ENCODE peak calls at places on chromosomes 1 and 21, in seven cellular contexts. One of them, this sample, is unnamed.

GRCh38 chr1:65965112-65965511 is 172.4 kb downstream of the PDE4B start:
- DNase-seq in stomach: no peak
- DNase-seq in uterus: no peak
- DNase-seq in Peyer's patch: no peak
- DNase-seq in A549: no peak
- DNase-seq in tibial nerve: no peak
- DNase-seq in body of pancreas: no peak
- DNase-seq in this sample: no peak

GRCh38 chr21:32572574-32573420 is 12.5 kb downstream of the TCP10L start:
- DNase-seq in stomach: peak; percentile 66
- DNase-seq in uterus: no peak
- DNase-seq in Peyer's patch: no peak
- DNase-seq in A549: no peak
- DNase-seq in tibial nerve: no peak
- DNase-seq in body of pancreas: peak; percentile 68
- DNase-seq in this sample: no peak

GRCh38 chr1:206955476-206956312 is 9.4 kb upstream of the PIGR start:
- DNase-seq in stomach: peak; percentile 66
- DNase-seq in uterus: no peak
- DNase-seq in Peyer's patch: no peak
- DNase-seq in A549: no peak
- DNase-seq in tibial nerve: no peak
- DNase-seq in body of pancreas: no peak
- DNase-seq in this sample: peak; percentile 34

GRCh38 chr1:31396633-31397351 is 16.2 kb upstream of the SERINC2 start:
- DNase-seq in stomach: no peak
- DNase-seq in uterus: no peak
- DNase-seq in Peyer's patch: no peak
- DNase-seq in A549: no peak
- DNase-seq in tibial nerve: no peak
- DNase-seq in body of pancreas: no peak
- DNase-seq in this sample: no peak

GRCh38 chr21:43639470-43640178 is 19.7 kb downstream of the HSF2BP start:
- DNase-seq in stomach: no peak
- DNase-seq in uterus: no peak
- DNase-seq in Peyer's patch: no peak
- DNase-seq in A549: no peak
- DNase-seq in tibial nerve: no peak
- DNase-seq in body of pancreas: no peak
- DNase-seq in this sample: no peak

GRCh38 chr1:10625554-10625953 is 150.8 kb downstream of the PEX14 start:
- DNase-seq in stomach: no peak
- DNase-seq in uterus: peak; percentile 11
- DNase-seq in Peyer's patch: no peak
- DNase-seq in A549: no peak
- DNase-seq in tibial nerve: no peak
- DNase-seq in body of pancreas: no peak
- DNase-seq in this sample: peak; percentile 45

GRCh38 chr1:22780696-22781095 is 70.1 kb downstream of the EPHB2 start:
- DNase-seq in stomach: no peak
- DNase-seq in uterus: no peak
- DNase-seq in Peyer's patch: no peak
- DNase-seq in A549: peak; percentile 74
- DNase-seq in tibial nerve: no peak
- DNase-seq in body of pancreas: no peak
- DNase-seq in this sample: no peak

GRCh38 chr1:81409875-81410274 is 390.9 kb upstream of the ADGRL2 start:
- DNase-seq in stomach: no peak
- DNase-seq in uterus: no peak
- DNase-seq in Peyer's patch: no peak
- DNase-seq in A549: no peak
- DNase-seq in tibial nerve: no peak
- DNase-seq in body of pancreas: no peak
- DNase-seq in this sample: no peak

GRCh38 chr1:226397011-226397926 is 10.6 kb downstream of the PARP1 start:
- DNase-seq in stomach: no peak
- DNase-seq in uterus: no peak
- DNase-seq in Peyer's patch: no peak
- DNase-seq in A549: no peak
- DNase-seq in tibial nerve: no peak
- DNase-seq in body of pancreas: no peak
- DNase-seq in this sample: no peak

GRCh38 chr1:88920845-88921244 is 29.5 kb upstream of the GTF2B start:
- DNase-seq in stomach: no peak
- DNase-seq in uterus: no peak
- DNase-seq in Peyer's patch: no peak
- DNase-seq in A549: no peak
- DNase-seq in tibial nerve: no peak
- DNase-seq in body of pancreas: no peak
- DNase-seq in this sample: no peak

GRCh38 chr1:30043731-30044408 is 679.5 kb downstream of the MATN1 start:
- DNase-seq in stomach: no peak
- DNase-seq in uterus: no peak
- DNase-seq in Peyer's patch: no peak
- DNase-seq in A549: no peak
- DNase-seq in tibial nerve: no peak
- DNase-seq in body of pancreas: no peak
- DNase-seq in this sample: no peak

GRCh38 chr1:31127266-31127665 is 61.7 kb upstream of the PUM1 start:
- DNase-seq in stomach: no peak
- DNase-seq in uterus: no peak
- DNase-seq in Peyer's patch: no peak
- DNase-seq in A549: no peak
- DNase-seq in tibial nerve: no peak
- DNase-seq in body of pancreas: no peak
- DNase-seq in this sample: no peak

GRCh38 chr1:205939690-205940330 is 3.4 kb downstream of the SLC26A9 start:
- DNase-seq in stomach: peak; percentile 68
- DNase-seq in uterus: no peak
- DNase-seq in Peyer's patch: no peak
- DNase-seq in A549: peak; percentile 82
- DNase-seq in tibial nerve: no peak
- DNase-seq in body of pancreas: peak; percentile 65
- DNase-seq in this sample: peak; percentile 58

GRCh38 chr1:207813513-207813881 is 61.6 kb downstream of the CD46 start:
- DNase-seq in stomach: no peak
- DNase-seq in uterus: no peak
- DNase-seq in Peyer's patch: no peak
- DNase-seq in A549: no peak
- DNase-seq in tibial nerve: no peak
- DNase-seq in body of pancreas: no peak
- DNase-seq in this sample: no peak

GRCh38 chr1:237677979-237678378 is 212.7 kb downstream of the ZP4 start:
- DNase-seq in stomach: no peak
- DNase-seq in uterus: no peak
- DNase-seq in Peyer's patch: no peak
- DNase-seq in A549: no peak
- DNase-seq in tibial nerve: no peak
- DNase-seq in body of pancreas: no peak
- DNase-seq in this sample: no peak
- TF ChIP-seq CTCF in stomach: no peak
- TF ChIP-seq CTCF in uterus: no peak
- TF ChIP-seq CTCF in Peyer's patch: no peak
- TF ChIP-seq CTCF in A549: peak; percentile 42
- TF ChIP-seq CTCF in tibial nerve: no peak
- TF ChIP-seq CTCF in body of pancreas: no peak
- TF ChIP-seq CTCF in this sample: peak; percentile 45

GRCh38 chr1:222543817-222544216 is 4.1 kb downstream of the HHIPL2 start:
- DNase-seq in stomach: no peak
- DNase-seq in uterus: no peak
- DNase-seq in Peyer's patch: no peak
- DNase-seq in A549: no peak
- DNase-seq in tibial nerve: no peak
- DNase-seq in body of pancreas: no peak
- DNase-seq in this sample: no peak

GRCh38 chr1:222546091-222546490 is 1.8 kb downstream of the HHIPL2 start:
- DNase-seq in stomach: no peak
- DNase-seq in uterus: no peak
- DNase-seq in Peyer's patch: no peak
- DNase-seq in A549: no peak
- DNase-seq in tibial nerve: no peak
- DNase-seq in body of pancreas: no peak
- DNase-seq in this sample: peak; percentile 55

GRCh38 chr1:222547944-222548671 is at the start of gene HHIPL2:
- DNase-seq in stomach: no peak
- DNase-seq in uterus: no peak
- DNase-seq in Peyer's patch: no peak
- DNase-seq in A549: no peak
- DNase-seq in tibial nerve: no peak
- DNase-seq in body of pancreas: no peak
- DNase-seq in this sample: no peak

GRCh38 chr1:222547260-222547614 is 667 bp downstream of the HHIPL2 start:
- DNase-seq in stomach: no peak
- DNase-seq in uterus: no peak
- DNase-seq in Peyer's patch: no peak
- DNase-seq in A549: no peak
- DNase-seq in tibial nerve: no peak
- DNase-seq in body of pancreas: no peak
- DNase-seq in this sample: no peak

DNA sequence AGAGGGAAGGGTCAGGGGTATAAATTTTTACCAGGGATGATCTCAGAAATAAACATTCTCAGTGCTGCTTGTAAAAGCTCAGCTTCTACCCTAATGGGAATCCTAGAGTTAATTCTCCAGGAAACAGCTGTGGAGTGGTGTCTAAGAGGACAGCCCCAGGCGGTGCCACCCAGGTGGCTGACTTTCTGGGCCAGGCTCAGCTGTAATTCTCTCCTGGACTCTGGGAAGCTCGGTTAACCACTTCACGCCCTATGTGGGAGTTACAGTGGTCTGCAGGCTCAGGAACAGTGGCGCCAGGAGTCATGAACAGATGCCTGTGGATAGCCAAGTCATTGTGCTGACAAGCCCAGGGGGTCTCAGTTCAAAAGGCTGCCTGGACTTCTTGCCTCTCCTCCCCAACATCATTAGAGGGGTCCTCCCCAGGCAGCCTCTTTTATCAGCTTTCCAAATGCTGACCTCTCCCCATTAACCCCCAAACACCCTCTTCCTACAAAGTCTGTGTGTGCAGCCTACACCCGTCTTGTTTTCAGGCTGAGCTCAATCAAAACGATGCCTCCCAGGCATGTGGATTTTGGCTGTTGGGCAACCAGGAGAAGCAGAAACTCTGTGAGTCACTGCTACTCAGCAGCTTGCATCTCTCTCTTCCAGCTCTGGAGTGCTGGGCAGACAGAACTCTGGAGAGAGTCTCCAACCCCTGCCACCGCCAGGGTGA is 1.2 kb downstream of the HHIPL2 start:
- DNase-seq in stomach: no peak
- DNase-seq in uterus: no peak
- DNase-seq in Peyer's patch: no peak
- DNase-seq in A549: peak; percentile 73
- DNase-seq in tibial nerve: no peak
- DNase-seq in body of pancreas: no peak
- DNase-seq in this sample: peak; percentile 70
- TF ChIP-seq POLR2A in stomach: no peak
- TF ChIP-seq POLR2A in uterus: no peak
- TF ChIP-seq POLR2A in Peyer's patch: no peak
- TF ChIP-seq POLR2A in A549: no peak
- TF ChIP-seq POLR2A in tibial nerve: no peak
- TF ChIP-seq POLR2A in body of pancreas: no peak
- TF ChIP-seq POLR2A in this sample: no peak

GRCh38 chr1:201944002-201944401 is 2.3 kb downstream of the LMOD1 start:
- DNase-seq in stomach: no peak
- DNase-seq in uterus: no peak
- DNase-seq in Peyer's patch: no peak
- DNase-seq in A549: no peak
- DNase-seq in tibial nerve: no peak
- DNase-seq in body of pancreas: no peak
- DNase-seq in this sample: peak; percentile 30

GRCh38 chr1:201938440-201939005 is 7.8 kb downstream of the LMOD1 start:
- DNase-seq in stomach: no peak
- DNase-seq in uterus: no peak
- DNase-seq in Peyer's patch: no peak
- DNase-seq in A549: no peak
- DNase-seq in tibial nerve: no peak
- DNase-seq in body of pancreas: no peak
- DNase-seq in this sample: no peak

GRCh38 chr1:201942129-201942495 is 4.2 kb downstream of the LMOD1 start:
- DNase-seq in stomach: no peak
- DNase-seq in uterus: no peak
- DNase-seq in Peyer's patch: no peak
- DNase-seq in A549: no peak
- DNase-seq in tibial nerve: no peak
- DNase-seq in body of pancreas: no peak
- DNase-seq in this sample: no peak

GRCh38 chr1:201939271-201939973 is 6.9 kb downstream of the LMOD1 start:
- DNase-seq in stomach: no peak
- DNase-seq in uterus: no peak
- DNase-seq in Peyer's patch: no peak
- DNase-seq in A549: no peak
- DNase-seq in tibial nerve: no peak
- DNase-seq in body of pancreas: no peak
- DNase-seq in this sample: no peak

DNA sequence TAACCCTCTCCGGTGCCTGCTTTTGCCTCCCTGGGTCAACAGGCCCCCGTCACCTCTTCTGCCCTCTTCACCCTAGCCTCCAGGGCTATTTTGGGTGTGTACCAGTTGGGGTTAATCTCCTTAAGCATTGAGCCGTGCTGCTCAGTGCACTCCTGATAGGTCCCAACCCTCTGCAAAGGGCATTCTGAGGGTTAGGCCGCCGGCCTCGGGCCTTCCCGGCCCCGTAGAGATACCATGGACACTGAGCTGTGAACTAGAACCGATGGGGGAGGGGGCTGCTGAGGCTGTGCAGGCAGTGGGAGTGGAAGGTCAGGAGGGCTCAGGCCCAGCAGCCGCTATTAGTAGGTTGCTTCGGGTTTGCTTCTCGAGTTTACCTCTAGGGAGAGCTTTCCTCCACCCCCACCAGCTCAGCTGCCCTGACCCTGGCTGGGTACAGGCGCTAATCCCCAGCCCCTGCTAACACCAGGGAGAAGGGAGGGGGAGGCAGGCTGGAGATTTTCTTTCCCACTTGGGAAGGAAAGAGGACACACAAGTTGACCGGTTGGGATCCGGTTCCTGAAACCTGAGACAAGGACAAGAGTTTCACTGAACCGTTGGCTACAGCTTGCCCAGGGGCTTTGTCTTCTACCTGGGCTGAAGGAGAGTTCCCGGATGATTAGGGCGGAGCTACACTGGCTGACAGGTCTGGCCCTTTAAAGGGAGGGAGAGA is 4.8 kb downstream of the LMOD1 start:
- DNase-seq in stomach: no peak
- DNase-seq in uterus: peak; percentile 52
- DNase-seq in Peyer's patch: no peak
- DNase-seq in A549: no peak
- DNase-seq in tibial nerve: no peak
- DNase-seq in body of pancreas: no peak
- DNase-seq in this sample: peak; percentile 85
- H3K4me1 ChIP-seq in stomach: peaks cover 22% of the 10 kb centered on the region
- H3K4me1 ChIP-seq in uterus: peaks cover 9% of the 10 kb centered on the region
- H3K4me1 ChIP-seq in Peyer's patch: no peaks in the 10 kb centered on the region
- H3K4me1 ChIP-seq in A549: peaks cover 4% of the 10 kb centered on the region
- H3K4me1 ChIP-seq in tibial nerve: peaks cover 40% of the 10 kb centered on the region
- H3K4me1 ChIP-seq in body of pancreas: peaks cover 6% of the 10 kb centered on the region
- H3K4me1 ChIP-seq in this sample: peaks cover 30% of the 10 kb centered on the region

DNA sequence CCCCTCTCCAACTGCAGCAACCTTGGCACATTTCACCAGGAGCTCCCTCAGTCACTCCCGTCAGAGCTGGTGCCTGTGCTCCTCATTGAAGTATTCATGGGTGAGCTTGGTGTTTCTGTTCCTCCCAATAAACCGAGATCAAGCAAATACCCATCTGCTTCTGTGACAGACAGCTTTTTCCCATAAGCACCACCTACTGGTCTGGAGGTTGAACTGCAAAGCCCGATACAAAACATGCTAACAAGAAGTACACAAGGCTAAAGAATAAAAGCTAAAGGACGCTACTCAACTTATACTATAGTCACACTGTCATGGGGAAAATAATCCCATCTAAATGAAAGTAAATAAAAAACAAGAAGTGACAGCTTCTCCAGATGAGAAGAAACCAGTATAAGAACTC is 111.9 kb upstream of the C21orf91 start:
- DNase-seq in stomach: no peak
- DNase-seq in uterus: no peak
- DNase-seq in Peyer's patch: no peak
- DNase-seq in A549: no peak
- DNase-seq in tibial nerve: no peak
- DNase-seq in body of pancreas: no peak
- DNase-seq in this sample: no peak
- TF ChIP-seq CTCF in stomach: no peak
- TF ChIP-seq CTCF in uterus: no peak
- TF ChIP-seq CTCF in Peyer's patch: no peak
- TF ChIP-seq CTCF in A549: no peak
- TF ChIP-seq CTCF in tibial nerve: no peak
- TF ChIP-seq CTCF in body of pancreas: no peak
- TF ChIP-seq CTCF in this sample: no peak

This sample was measured in thyroid gland.